ENCODE peak calls at places on chromosome 14, in four cellular contexts. M, O, F and P are unnamed samples. For H3K4me1, the result is how much of the 10 kb centered on the place peaks cover.

GRCh38 chr14:91953170-91953985 is 5.9 kb upstream of the FBLN5 start:
- DNase-seq in O (no peak), M (no peak), F (no peak), P (no peak)

GRCh38 chr14:35134329-35135123 is 12.2 kb downstream of the PRORP start:
- DNase-seq in O (no peak), F (no peak), M (no peak), P (no peak)

GRCh38 chr14:101072945-101073597 is 169.5 kb upstream of the RTL1 start:
- DNase-seq in O (peak), F (peak), M (peak), P (peak)

GRCh38 chr14:66425402-66425801 is 60.8 kb upstream of the CCDC196 start:
- DNase-seq in O (no peak), F (no peak), M (no peak), P (no peak)

GRCh38 chr14:58638231-58639205 is 756 bp downstream of the DACT1 start:
- DNase-seq in O (peak), M (peak), F (no peak), P (no peak)

GRCh38 chr14:71497645-71498086 is 434.6 kb upstream of the RGS6 start:
- DNase-seq in M (no peak), O (peak), F (no peak), P (no peak)

GRCh38 chr14:36271939-36272907 is 48.2 kb downstream of the MBIP start:
- DNase-seq in F (no peak), M (no peak), O (peak), P (no peak)

GRCh38 chr14:77198576-77198975 is 17.0 kb downstream of the TMEM63C start:
- DNase-seq in M (no peak), F (no peak), O (no peak), P (no peak)

GRCh38 chr14:85248881-85249635 is 280.9 kb upstream of the FLRT2 start:
- DNase-seq in M (peak), O (no peak), F (no peak), P (no peak)

GRCh38 chr14:86057018-86057667 is 527.2 kb downstream of the FLRT2 start:
- DNase-seq in F (no peak), O (no peak), M (no peak), P (no peak)

GRCh38 chr14:59474172-59474571 is 9.0 kb upstream of the GPR135 start:
- DNase-seq in F (no peak), M (no peak), O (peak), P (no peak)

GRCh38 chr14:64324461-64325255 is 30.5 kb upstream of the ESR2 start:
- DNase-seq in O (peak), F (no peak), M (no peak), P (no peak)

GRCh38 chr14:89953602-89954001 is 928 bp downstream of the EFCAB11 start:
- DNase-seq in M (no peak), O (no peak), F (no peak), P (no peak)

GRCh38 chr14:37597538-37598084 is 2.2 kb downstream of the TTC6 start:
- DNase-seq in M (no peak), O (no peak), F (no peak), P (no peak)

GRCh38 chr14:78904094-78904493 is 733.9 kb downstream of the NRXN3 start:
- DNase-seq in F (no peak), M (no peak), O (no peak), P (no peak)

GRCh38 chr14:100540141-100540925 is 46.9 kb downstream of the BEGAIN start:
- DNase-seq in M (no peak), F (no peak), O (no peak), P (no peak)

GRCh38 chr14:20680363-20680762 is 4.0 kb upstream of the RNASE4 start:
- DNase-seq in O (no peak), M (no peak), F (no peak), P (no peak)
- H3K4me1 ChIP-seq in O (under half), M (under half), F (under half), P (under half)

GRCh38 chr14:99236386-99237133 is 35.4 kb downstream of the BCL11B start:
- DNase-seq in O (no peak), F (no peak), M (no peak), P (no peak)

GRCh38 chr14:99233222-99234035 is 38.6 kb downstream of the BCL11B start:
- DNase-seq in M (no peak), O (no peak), F (no peak), P (no peak)

GRCh38 chr14:99234366-99234765 is 37.6 kb downstream of the BCL11B start:
- DNase-seq in M (no peak), O (no peak), F (no peak), P (no peak)

GRCh38 chr14:99235578-99235977 is 36.4 kb downstream of the BCL11B start:
- DNase-seq in F (no peak), O (no peak), M (no peak), P (no peak)

DNA sequence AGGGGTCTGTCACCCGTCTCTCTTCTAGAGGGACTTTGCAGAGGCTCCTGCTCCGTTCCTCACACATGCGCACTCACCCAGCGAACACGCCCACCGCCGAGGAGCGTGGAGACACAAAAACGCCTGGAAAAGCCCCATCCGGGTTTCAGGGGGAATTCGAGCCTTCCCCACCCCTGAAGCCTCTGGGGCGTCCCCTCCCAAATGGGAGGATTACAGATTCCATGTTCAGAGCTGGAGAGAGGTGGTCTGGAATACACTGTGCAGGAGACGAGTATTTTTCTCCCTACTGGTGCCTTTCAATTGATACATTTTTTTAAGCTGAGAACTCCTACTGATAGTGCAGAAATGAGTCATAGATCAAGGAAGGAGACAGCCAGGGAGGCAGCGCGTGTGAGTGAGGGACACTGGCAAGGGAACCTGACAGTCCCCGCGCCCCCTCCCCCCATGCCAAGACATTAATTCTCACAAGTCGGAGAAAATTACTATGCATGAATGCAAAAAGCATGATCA is 37.0 kb downstream of the BCL11B start:
- DNase-seq in F (no peak), M (peak), O (peak), P (no peak)
- H3K4me1 ChIP-seq in F (under half), M (under half), O (under half), P (under half)

GRCh38 chr14:22579881-22580280 is 9.1 kb downstream of the DAD1 start:
- DNase-seq in F (no peak), M (no peak), O (no peak), P (no peak)
- H3K4me1 ChIP-seq in F (under half), M (under half), O (under half), P (under half)

GRCh38 chr14:61474021-61474420 is 152.6 kb downstream of the PRKCH start:
- DNase-seq in F (no peak), O (no peak), M (no peak), P (no peak)
- H3K4me1 ChIP-seq in F (under half), O (half or more), M (under half), P (under half)

GRCh38 chr14:22540286-22540685 is 48.7 kb downstream of the DAD1 start:
- DNase-seq in F (no peak), M (no peak), O (no peak), P (no peak)
- H3K4me1 ChIP-seq in F (under half), M (under half), O (under half), P (under half)

GRCh38 chr14:69610020-69610858 is 1.2 kb upstream of the SUSD6 start:
- DNase-seq in O (no peak), M (no peak), F (no peak), P (no peak)
- H3K4me1 ChIP-seq in O (under half), M (under half), F (under half), P (under half)

GRCh38 chr14:95523818-95524448 is 7.5 kb upstream of the SYNE3 start:
- DNase-seq in M (no peak), F (no peak), O (no peak), P (no peak)

GRCh38 chr14:95524706-95525512 is 8.5 kb upstream of the SYNE3 start:
- DNase-seq in M (no peak), O (no peak), F (no peak), P (no peak)

GRCh38 chr14:95522556-95522955 is 6.1 kb upstream of the SYNE3 start:
- DNase-seq in M (no peak), F (no peak), O (no peak), P (no peak)

GRCh38 chr14:95522116-95522515 is 5.7 kb upstream of the SYNE3 start:
- DNase-seq in M (no peak), F (no peak), O (no peak), P (no peak)

DNA sequence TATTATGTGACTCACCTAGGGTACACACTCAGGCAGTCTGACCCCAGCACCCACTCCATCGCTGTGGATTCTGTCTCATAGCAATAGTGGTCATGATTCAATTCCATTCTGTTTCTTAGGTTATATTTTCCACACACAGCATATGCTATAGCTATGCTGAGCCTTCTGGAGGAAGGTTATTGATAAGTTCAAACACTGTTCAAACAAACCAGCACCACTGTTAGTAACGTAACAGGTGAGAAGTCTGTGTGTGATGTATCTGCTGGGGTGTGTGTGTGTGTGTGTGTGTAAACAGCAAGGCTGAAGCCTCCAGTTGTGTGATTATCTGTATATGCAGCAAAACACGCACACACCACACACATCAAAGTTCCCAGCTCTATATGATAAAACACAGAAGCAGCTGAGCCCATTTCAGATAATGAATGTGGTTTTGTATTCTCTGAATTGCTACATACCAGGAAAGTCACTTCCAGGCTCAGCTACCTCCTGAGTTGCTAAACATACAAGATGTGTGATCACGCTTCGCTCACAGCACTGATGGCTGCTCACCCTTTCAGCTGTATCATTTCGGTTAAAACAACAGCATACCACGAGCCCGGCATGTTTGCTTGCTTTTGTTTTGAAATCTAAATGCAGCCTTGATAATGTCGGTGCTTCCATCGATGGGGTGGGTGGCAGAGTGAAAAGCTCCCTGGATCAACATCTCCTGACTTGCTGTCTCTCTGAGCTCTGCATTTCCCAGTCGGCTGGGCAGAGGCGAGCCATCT is 6.8 kb upstream of the SYNE3 start:
- DNase-seq in O (no peak), M (no peak), F (no peak), P (no peak)
- H3K4me1 ChIP-seq in O (half or more), M (under half), F (under half), P (under half)

GRCh38 chr14:105476937-105477658 is 2.5 kb downstream of the CRIP2 start:
- DNase-seq in M (no peak), F (no peak), O (no peak), P (no peak)
- H3K4me1 ChIP-seq in M (under half), F (under half), O (under half), P (under half)

GRCh38 chr14:68208726-68209125 is 389.1 kb downstream of the RAD51B start:
- DNase-seq in O (no peak), F (no peak), M (no peak), P (no peak)

GRCh38 chr14:68211421-68211820 is 391.8 kb downstream of the RAD51B start:
- DNase-seq in M (no peak), O (peak), F (no peak), P (no peak)

GRCh38 chr14:68214431-68214830 is 394.9 kb downstream of the RAD51B start:
- DNase-seq in F (no peak), O (no peak), M (no peak), P (no peak)

GRCh38 chr14:68210729-68211299 is 391.2 kb downstream of the RAD51B start:
- DNase-seq in F (no peak), M (no peak), O (peak), P (no peak)

GRCh38 chr14:68211886-68212285 is 392.3 kb downstream of the RAD51B start:
- DNase-seq in F (no peak), M (no peak), O (no peak), P (no peak)
- H3K4me1 ChIP-seq in F (under half), M (under half), O (under half), P (under half)